ENCODE peak calls at places on chromosomes 1 and 21, in four cellular contexts. H, U, Y and W are unnamed samples.

GRCh38 chr21:43207868-43208267 is 39.1 kb downstream of the CRYAA start:
- DNase-seq in U (no peak), Y (no peak), H (no peak), W (no peak)

GRCh38 chr21:45331521-45332257 is 44.0 kb upstream of the POFUT2 start:
- DNase-seq in Y (no peak), H (peak; percentile 70), U (no peak), W (no peak)

GRCh38 chr1:29445330-29445729 is 209.0 kb downstream of the PTPRU start:
- DNase-seq in U (no peak), H (no peak), Y (no peak), W (no peak)

GRCh38 chr1:83706354-83706938 is 292.5 kb downstream of the TTLL7 start:
- DNase-seq in H (no peak), U (no peak), Y (no peak), W (no peak)

GRCh38 chr1:210706246-210706645 is 377.5 kb downstream of the HHAT start:
- DNase-seq in Y (no peak), H (no peak), U (no peak), W (no peak)

GRCh38 chr1:179586107-179586823 is 5.4 kb upstream of the TDRD5 start:
- DNase-seq in U (peak; percentile 65), Y (no peak), H (peak; percentile 93), W (no peak)

GRCh38 chr1:77540501-77541161 is 141.8 kb downstream of the ZZZ3 start:
- DNase-seq in Y (no peak), H (no peak), U (no peak), W (no peak)

GRCh38 chr1:230643887-230644286 is 1.6 kb downstream of the COG2 start:
- DNase-seq in Y (no peak), H (no peak), U (no peak), W (no peak)

GRCh38 chr1:109229531-109230127 is 15.9 kb downstream of the SARS1 start:
- DNase-seq in H (no peak), Y (no peak), U (no peak), W (no peak)

GRCh38 chr1:41576620-41577019 is 92.1 kb upstream of the EDN2 start:
- DNase-seq in H (no peak), Y (no peak), U (no peak), W (no peak)

GRCh38 chr21:44428281-44428942 is 26.9 kb upstream of the LRRC3 start:
- DNase-seq in Y (peak; percentile 26), U (peak; percentile 86), H (peak; percentile 35), W (no peak)

GRCh38 chr1:37752583-37753471 is 12.1 kb downstream of the EPHA10 start:
- DNase-seq in U (peak; percentile 78), Y (no peak), H (peak; percentile 91), W (no peak)

GRCh38 chr1:232385221-232385620 is 244.7 kb downstream of the SIPA1L2 start:
- DNase-seq in Y (no peak), H (no peak), U (no peak), W (no peak)

GRCh38 chr21:23478381-23478780 is 2128.9 kb downstream of the MRPL39 start:
- DNase-seq in H (no peak), U (no peak), Y (no peak), W (no peak)

GRCh38 chr1:47534417-47534816 is 96.6 kb downstream of the FOXD2 start:
- DNase-seq in H (no peak), U (no peak), Y (no peak), W (no peak)

GRCh38 chr21:27681841-27682240 is 715.0 kb upstream of the ADAMTS5 start:
- DNase-seq in H (no peak), Y (no peak), U (no peak), W (no peak)

GRCh38 chr1:119814288-119814687 is 3.0 kb upstream of the REG4 start:
- DNase-seq in H (no peak), Y (no peak), U (no peak), W (no peak)

GRCh38 chr1:161021168-161021958 is 411 bp upstream of the F11R start:
- DNase-seq in Y (peak; percentile 88), U (peak; percentile 98), H (peak; percentile 59), W (peak; percentile 66)

GRCh38 chr1:20980051-20980450 is 192.9 kb upstream of the HP1BP3 start:
- DNase-seq in U (no peak), H (no peak), Y (no peak), W (no peak)

GRCh38 chr1:59433440-59433813 is 136.5 kb downstream of the FGGY start:
- DNase-seq in H (no peak), U (no peak), Y (no peak), W (no peak)

GRCh38 chr21:17436626-17437111 is 76.2 kb upstream of the CXADR start:
- DNase-seq in U (no peak), Y (peak; percentile 68), H (peak; percentile 27), W (no peak)

GRCh38 chr1:78303620-78304019 is 187.2 kb upstream of the PTGFR start:
- DNase-seq in Y (no peak), U (no peak), H (no peak), W (no peak)

GRCh38 chr1:212981571-212982328 is 31.4 kb downstream of the VASH2 start:
- DNase-seq in U (no peak), H (no peak), Y (no peak), W (peak; percentile 93)

GRCh38 chr1:68511254-68511653 is 14.4 kb upstream of the DEPDC1 start:
- DNase-seq in H (no peak), Y (no peak), U (no peak), W (no peak)

GRCh38 chr1:111197598-111198289 is 2.7 kb downstream of the DENND2D start:
- DNase-seq in H (no peak), Y (no peak), U (peak; percentile 40), W (no peak)

GRCh38 chr1:11563560-11564069 is 84.7 kb downstream of the DISP3 start:
- DNase-seq in Y (no peak), U (no peak), H (peak; percentile 89), W (no peak)

GRCh38 chr1:200279810-200280411 is 129.9 kb downstream of the ZNF281 start:
- DNase-seq in H (peak; percentile 62), Y (peak; percentile 64), U (peak; percentile 66), W (no peak)

GRCh38 chr1:109112056-109112651 is 1.8 kb upstream of the ELAPOR1 start:
- DNase-seq in H (peak; percentile 39), Y (peak; percentile 51), U (peak; percentile 42), W (no peak)

GRCh38 chr1:151157067-151157531 is 650 bp downstream of the TNFAIP8L2 start:
- DNase-seq in H (no peak), U (no peak), Y (no peak), W (no peak)

GRCh38 chr1:18922319-18922726 is 20.0 kb upstream of the ALDH4A1 start:
- DNase-seq in H (no peak), Y (peak; percentile 45), U (no peak), W (no peak)

GRCh38 chr1:192954705-192955265 is 104.4 kb downstream of the UCHL5 start:
- DNase-seq in U (no peak), Y (no peak), H (no peak), W (no peak)

GRCh38 chr1:53891678-53892077 is 2.1 kb upstream of the YIPF1 start:
- DNase-seq in U (no peak), H (no peak), Y (no peak), W (no peak)

DNA sequence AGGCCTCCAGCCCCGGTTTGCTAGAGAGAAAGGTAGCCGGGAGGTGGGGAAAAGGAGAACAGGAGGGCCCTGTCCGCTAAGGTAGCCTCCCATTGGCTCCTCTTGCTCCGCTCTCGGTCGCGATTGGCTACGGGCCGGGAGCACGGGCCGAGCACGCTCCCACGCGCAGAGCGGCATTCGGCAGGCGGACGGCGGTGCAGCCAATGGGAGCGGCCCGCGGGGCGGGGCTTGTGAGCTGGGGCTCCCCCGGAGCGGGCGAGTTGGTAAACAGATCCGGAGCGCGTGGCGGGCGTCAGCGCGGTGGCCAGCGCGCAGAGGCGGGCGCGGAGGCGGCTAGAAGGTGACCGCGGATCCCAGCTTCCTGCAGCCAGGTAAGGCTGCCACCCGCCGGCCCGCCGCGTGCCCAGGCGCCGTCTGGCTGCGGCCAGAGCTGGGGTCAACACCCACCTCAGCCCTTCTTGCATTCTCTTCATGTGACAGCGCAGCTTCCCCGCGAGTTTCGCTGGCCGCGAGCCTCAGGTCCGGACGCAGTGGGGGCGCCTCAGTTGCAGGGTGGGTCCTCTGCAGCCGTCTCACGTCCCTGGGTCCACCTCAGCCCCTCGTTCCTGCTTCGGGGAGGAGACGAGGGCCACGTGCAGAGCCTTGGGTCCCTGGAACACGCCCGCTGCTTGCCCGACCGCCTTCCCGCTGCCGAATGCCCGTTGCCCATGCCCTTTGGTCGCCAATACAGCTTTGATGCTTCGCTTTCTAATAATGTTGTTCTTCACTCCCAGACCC is at the start of gene COQ8A:
- DNase-seq in H (peak; percentile 98), U (peak; percentile 100), Y (peak; percentile 99), W (peak; percentile 97)
- TF ChIP-seq NFIC in H (no peak), U (no peak), Y (no peak), W (no peak)

DNA sequence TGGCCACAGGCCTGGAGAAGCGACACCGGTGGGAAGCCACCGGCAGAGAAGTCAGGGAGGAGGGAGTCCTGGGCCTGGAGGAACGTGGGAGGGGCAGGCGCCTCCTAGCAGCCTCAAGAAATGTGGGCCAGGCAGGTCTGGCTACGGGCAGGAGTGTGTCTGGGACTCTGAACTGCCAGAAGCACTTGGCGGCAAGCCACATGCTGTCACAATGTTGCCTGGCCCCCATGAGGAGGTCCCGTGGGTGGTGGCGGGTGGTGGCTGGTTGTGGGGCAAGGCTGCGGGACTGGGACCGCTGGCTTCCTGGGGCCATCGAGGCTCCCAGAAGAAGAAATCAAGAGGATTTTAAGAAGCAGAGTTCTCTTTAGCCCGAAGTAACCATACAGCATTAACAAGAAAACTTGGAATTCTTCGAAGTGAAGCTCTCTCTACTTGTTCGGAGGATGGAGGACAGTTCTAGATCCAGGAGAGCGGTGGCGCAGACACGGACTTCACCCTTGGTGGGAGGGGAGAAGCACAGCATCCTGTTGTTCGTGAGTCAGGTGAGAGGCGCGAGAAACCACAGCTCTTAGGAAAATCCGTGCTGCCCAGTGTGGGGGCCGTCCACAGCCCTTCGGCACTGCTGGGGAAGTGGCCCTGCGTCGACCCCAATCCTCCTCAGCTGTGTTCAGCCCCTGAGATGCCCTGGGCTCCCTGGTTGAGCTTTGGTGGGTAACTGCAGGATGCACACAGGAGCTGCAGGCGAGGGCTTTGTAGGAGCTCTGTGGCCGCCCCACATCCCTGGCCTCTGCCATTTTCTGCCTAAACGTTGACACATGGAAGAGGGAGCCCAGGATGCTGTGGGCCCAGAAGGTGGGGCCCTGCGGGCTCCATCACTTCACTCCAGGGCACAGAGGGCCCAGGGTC is 12.4 kb downstream of the SKI start:
- DNase-seq in U (peak; percentile 33), Y (no peak), H (peak; percentile 73), W (no peak)
- TF ChIP-seq NFIC in U (peak; percentile 52), Y (no peak), H (no peak), W (no peak)

GRCh38 chr1:23957096-23957495 is 2.5 kb upstream of the PNRC2 start:
- DNase-seq in U (no peak), H (peak; percentile 65), Y (no peak), W (no peak)

GRCh38 chr1:23953020-23953419 is 6.6 kb upstream of the PNRC2 start:
- DNase-seq in U (no peak), Y (peak; percentile 53), H (no peak), W (no peak)

GRCh38 chr1:23947366-23947765 is 12.3 kb upstream of the PNRC2 start:
- DNase-seq in U (no peak), Y (no peak), H (no peak), W (no peak)

DNA sequence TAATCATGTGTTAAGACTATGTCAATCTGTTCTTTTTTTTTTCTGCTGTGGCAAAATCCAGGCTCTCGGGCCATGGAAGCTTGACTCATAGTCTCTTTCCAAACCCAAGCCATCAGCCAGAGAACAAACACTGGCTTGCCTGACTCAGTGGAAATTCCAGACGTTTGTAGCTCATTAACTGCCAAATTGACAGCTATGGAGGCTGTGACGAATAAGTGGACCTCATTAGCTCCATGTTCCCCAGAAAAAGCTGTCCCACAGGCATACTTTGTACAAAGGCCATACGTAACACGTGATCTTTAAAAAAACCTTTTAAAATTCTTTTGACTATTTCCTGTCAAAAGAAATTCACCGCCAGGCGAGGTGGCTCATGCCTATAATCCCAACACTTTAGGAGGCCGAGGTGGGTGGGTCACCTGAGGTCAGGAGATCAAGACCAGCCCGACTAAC is 8.0 kb upstream of the PNRC2 start:
- DNase-seq in H (no peak), Y (peak; percentile 86), U (no peak), W (no peak)
- TF ChIP-seq NFIC in H (no peak), Y (no peak), U (no peak), W (no peak)

GRCh38 chr1:208272713-208273112 is 28.5 kb upstream of the PLXNA2 start:
- DNase-seq in H (peak; percentile 51), U (no peak), Y (no peak), W (no peak)
- TF ChIP-seq NFIC in H (no peak), U (no peak), Y (no peak), W (no peak)